ENCODE peak calls at places on chromosomes 6 and 20, in five cellular contexts. B, A, H, Z and X are unnamed samples.

GRCh38 chr6:37650071-37650481 is 47.6 kb downstream of the MDGA1 start:
- DNase-seq in Z (no peak), A (no peak), B (no peak), H (peak; percentile 41), X (no peak)

GRCh38 chr20:13552061-13552460 is 86.7 kb downstream of the TASP1 start:
- DNase-seq in Z (no peak), H (no peak), A (no peak), B (no peak), X (peak; percentile 18)

GRCh38 chr6:118889163-118889562 is 4.8 kb upstream of the ASF1A start:
- DNase-seq in A (no peak), B (no peak), Z (no peak), H (no peak), X (no peak)

GRCh38 chr6:2855061-2855519 is 13.4 kb upstream of the SERPINB1 start:
- DNase-seq in A (no peak), Z (no peak), H (no peak), B (no peak), X (no peak)

GRCh38 chr6:393391-394221 is 2.1 kb downstream of the IRF4 start:
- DNase-seq in Z (no peak), H (no peak), A (no peak), B (no peak), X (no peak)

GRCh38 chr6:17580518-17581048 is 19.5 kb upstream of the FAM8A1 start:
- DNase-seq in Z (peak; percentile 6), A (peak; percentile 28), H (peak; percentile 42), B (peak; percentile 50), X (peak; percentile 49)

GRCh38 chr6:56570434-56571359 is 72.0 kb downstream of the DST start:
- DNase-seq in H (peak; percentile 16), B (no peak), Z (peak; percentile 10), A (peak; percentile 15), X (peak; percentile 50)

GRCh38 chr20:4573564-4574355 is 147.9 kb upstream of the PRND start:
- DNase-seq in A (no peak), H (no peak), B (no peak), Z (no peak), X (peak; percentile 99)

GRCh38 chr6:31615748-31616147 is 714 bp downstream of the AIF1 start:
- DNase-seq in A (peak; percentile 55), H (no peak), B (no peak), Z (peak; percentile 60), X (no peak)

GRCh38 chr6:43402819-43403218 is 24.5 kb upstream of the ABCC10 start:
- DNase-seq in B (no peak), H (no peak), A (no peak), Z (no peak), X (no peak)

GRCh38 chr6:143099647-143100046 is 39.0 kb downstream of the AIG1 start:
- DNase-seq in A (no peak), H (no peak), B (no peak), Z (no peak), X (no peak)

GRCh38 chr6:138307352-138307751 is 70.4 kb upstream of the SMIM28 start:
- DNase-seq in B (peak; percentile 33), H (no peak), Z (no peak), A (no peak), X (no peak)

GRCh38 chr6:43621836-43622180 is 7.3 kb downstream of the GTPBP2 start:
- DNase-seq in H (no peak), Z (no peak), A (no peak), B (no peak), X (no peak)

GRCh38 chr20:23050847-23051627 is 1.6 kb upstream of the THBD start:
- DNase-seq in B (peak; percentile 63), H (peak; percentile 64), Z (no peak), A (no peak), X (peak; percentile 93)

GRCh38 chr6:170082531-170083187 is 208.2 kb downstream of the DLL1 start:
- DNase-seq in A (no peak), B (peak; percentile 4), Z (no peak), H (peak; percentile 0), X (no peak)

GRCh38 chr6:134092449-134092848 is 40.0 kb upstream of the SLC2A12 start:
- DNase-seq in A (no peak), H (no peak), Z (no peak), B (no peak), X (no peak)

GRCh38 chr6:134094436-134094835 is 42.0 kb upstream of the SLC2A12 start:
- DNase-seq in A (no peak), H (no peak), Z (no peak), B (no peak), X (no peak)

GRCh38 chr6:134097114-134097707 is 44.8 kb upstream of the SLC2A12 start:
- DNase-seq in A (peak; percentile 57), H (peak; percentile 72), Z (peak; percentile 52), B (peak; percentile 45), X (peak; percentile 52)

GRCh38 chr6:134090591-134090990 is 38.2 kb upstream of the SLC2A12 start:
- DNase-seq in B (no peak), Z (no peak), H (no peak), A (no peak), X (no peak)

DNA sequence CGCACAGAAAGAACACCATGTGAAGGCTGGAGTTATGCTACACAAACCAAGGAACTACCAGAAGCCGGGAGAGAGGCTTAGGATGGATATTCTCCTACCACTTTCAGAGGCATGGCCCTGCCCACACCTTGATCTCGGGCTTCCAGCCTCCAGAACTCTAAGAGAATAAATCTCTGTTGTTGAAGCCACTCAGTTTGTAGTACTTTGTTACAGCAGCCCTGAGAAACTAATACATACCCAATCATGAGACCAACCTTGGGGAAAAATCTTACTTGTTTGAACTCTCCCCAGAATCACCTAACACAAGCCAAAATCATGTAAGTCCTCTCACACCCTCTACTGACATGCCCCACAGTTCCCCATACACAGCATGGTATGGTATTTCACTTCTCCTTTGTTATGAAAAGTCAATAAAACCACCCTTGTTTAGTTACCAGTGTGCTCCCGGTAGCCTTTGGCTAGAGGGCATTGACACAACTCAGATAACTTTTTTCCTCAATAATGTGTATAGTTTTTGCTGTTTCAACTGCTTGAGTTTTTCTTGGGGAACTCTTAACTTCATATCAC is 40.7 kb upstream of the SLC2A12 start:
- DNase-seq in A (no peak), H (no peak), Z (no peak), B (no peak), X (no peak)
- H3K9me3 ChIP-seq in A (no peaks in the 10 kb centered on the region), H (no peaks in the 10 kb centered on the region), Z (no peaks in the 10 kb centered on the region), B (no peaks in the 10 kb centered on the region), X (no peaks in the 10 kb centered on the region)

DNA sequence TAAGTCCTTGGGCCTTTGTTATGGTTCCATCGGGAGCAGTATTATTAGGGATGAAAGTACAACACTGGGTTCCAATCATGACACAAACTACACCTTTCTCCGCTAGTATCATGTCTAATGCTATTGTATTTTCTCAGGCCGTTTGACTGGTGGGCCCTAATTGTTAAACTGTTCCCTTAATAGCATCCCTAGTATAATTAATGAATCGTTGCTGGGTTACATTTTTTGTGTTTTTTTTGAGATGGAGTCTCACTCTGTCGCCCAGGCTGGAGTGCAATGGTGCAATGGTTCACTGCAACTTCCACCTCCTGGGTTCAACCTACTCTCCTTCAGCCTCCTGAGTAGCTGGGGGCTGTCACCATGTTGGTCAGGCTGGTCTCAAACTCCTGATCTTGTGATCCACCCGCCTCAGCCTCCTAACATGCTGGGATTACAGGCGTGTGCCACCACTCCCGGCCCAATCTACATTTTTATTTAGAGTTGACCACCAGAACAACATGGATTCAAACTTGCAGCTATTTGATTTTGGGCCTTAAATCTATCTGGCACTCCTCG is 4.1 kb upstream of the ZNFX1 start:
- DNase-seq in A (no peak), Z (no peak), B (no peak), H (no peak), X (no peak)
- H3K9me3 ChIP-seq in A (peaks cover 72% of the 10 kb centered on the region), Z (peaks cover 67% of the 10 kb centered on the region), B (no peaks in the 10 kb centered on the region), H (no peaks in the 10 kb centered on the region), X (peaks cover 16% of the 10 kb centered on the region)

GRCh38 chr20:34011275-34011674 is 17.6 kb downstream of the RALY start:
- DNase-seq in Z (no peak), A (no peak), H (no peak), B (no peak), X (no peak)

GRCh38 chr20:34012735-34013134 is 19.0 kb downstream of the RALY start:
- DNase-seq in Z (no peak), A (no peak), H (no peak), B (no peak), X (no peak)

GRCh38 chr20:34012330-34012729 is 18.6 kb downstream of the RALY start:
- DNase-seq in A (no peak), Z (no peak), H (no peak), B (no peak), X (no peak)

GRCh38 chr20:34008477-34008876 is 14.8 kb downstream of the RALY start:
- DNase-seq in B (no peak), Z (no peak), H (no peak), A (no peak), X (no peak)

DNA sequence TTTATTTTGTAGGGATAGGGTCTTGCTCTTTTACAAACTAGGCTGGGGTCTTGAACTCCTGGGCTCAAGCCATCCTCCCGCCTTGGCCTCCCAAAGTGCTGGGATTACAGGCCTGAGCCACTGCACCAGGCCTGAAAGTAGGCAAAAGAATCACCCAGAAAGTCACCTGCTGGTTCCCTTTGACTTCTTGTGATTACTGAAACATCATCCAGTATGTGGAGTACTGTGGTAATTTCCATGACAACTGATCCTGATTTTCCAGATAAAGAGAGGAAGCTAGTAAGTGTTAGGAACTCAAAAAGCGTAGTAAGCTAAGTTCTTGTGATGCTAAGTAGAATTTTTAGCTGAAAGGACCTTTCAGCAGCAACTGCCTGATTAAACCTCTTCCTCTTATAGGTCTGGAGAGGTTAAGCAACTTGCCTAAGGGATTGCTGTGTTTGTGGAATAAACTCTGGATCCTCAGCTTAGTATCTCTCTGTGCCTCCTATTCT is 16.7 kb downstream of the RALY start:
- DNase-seq in A (no peak), Z (no peak), B (no peak), H (no peak), X (no peak)
- H3K9me3 ChIP-seq in A (no peaks in the 10 kb centered on the region), Z (no peaks in the 10 kb centered on the region), B (no peaks in the 10 kb centered on the region), H (peaks cover 3% of the 10 kb centered on the region), X (no peaks in the 10 kb centered on the region)

GRCh38 chr6:164453835-164454234 is 855.6 kb downstream of the C6orf118 start:
- DNase-seq in B (no peak), H (no peak), A (no peak), Z (no peak), X (no peak)
- H3K9me3 ChIP-seq in B (peaks cover 15% of the 10 kb centered on the region), H (no peaks in the 10 kb centered on the region), A (no peaks in the 10 kb centered on the region), Z (no peaks in the 10 kb centered on the region), X (no peaks in the 10 kb centered on the region)

DNA sequence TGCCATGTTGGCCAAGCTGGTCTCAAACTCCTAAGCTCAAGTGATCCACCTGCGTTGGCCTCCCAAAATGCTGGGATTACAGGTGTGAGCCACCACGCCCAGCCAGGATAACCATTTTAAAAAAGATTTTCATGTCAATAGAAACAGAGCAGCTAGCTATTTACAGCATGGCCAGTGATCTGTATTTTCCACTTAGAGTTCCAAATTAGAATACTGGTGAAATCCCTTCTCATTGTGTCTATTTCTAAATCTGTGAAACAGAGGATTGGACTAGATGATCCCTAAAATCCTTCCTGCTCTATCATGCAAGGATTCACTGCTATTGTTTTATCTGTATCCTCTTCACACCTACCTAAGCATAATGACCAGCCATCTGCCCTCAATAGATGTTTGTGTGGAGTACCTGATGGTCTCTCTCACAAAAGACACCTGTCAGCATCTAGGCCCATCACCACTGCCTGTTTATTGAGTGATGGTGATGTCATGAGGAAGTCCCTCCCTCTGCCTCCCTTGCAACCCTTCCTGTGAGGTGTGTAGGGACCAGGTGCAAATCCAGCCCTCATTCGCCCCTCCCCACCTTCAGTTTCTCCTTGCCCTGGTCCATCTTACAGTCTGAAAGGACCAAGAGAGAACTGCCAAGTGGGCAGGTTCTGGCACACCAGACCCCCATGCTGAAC is 26.5 kb upstream of the SMIM29 start:
- DNase-seq in Z (no peak), B (no peak), H (no peak), A (no peak), X (no peak)
- H3K9me3 ChIP-seq in Z (no peaks in the 10 kb centered on the region), B (no peaks in the 10 kb centered on the region), H (no peaks in the 10 kb centered on the region), A (no peaks in the 10 kb centered on the region), X (no peaks in the 10 kb centered on the region)